ENCODE peak calls at places on chromosome 7, in four cellular contexts. A, Q, E and J are unnamed samples.

GRCh38 chr7:138195207-138195606 is 118.9 kb downstream of the AKR1D1 start:
- DNase-seq in A (no peak), Q (no peak), E (no peak), J (no peak)

GRCh38 chr7:138249975-138250374 is 173.7 kb downstream of the AKR1D1 start:
- DNase-seq in A (no peak), Q (no peak), E (no peak), J (no peak)

GRCh38 chr7:123583821-123584220 is 17.8 kb upstream of the ASB15 start:
- DNase-seq in A (no peak), Q (no peak), E (no peak), J (no peak)

GRCh38 chr7:19939746-19940145 is 166.3 kb upstream of the TMEM196 start:
- DNase-seq in A (no peak), Q (no peak), E (no peak), J (no peak)

GRCh38 chr7:105677395-105677701 is 96.1 kb upstream of the EFCAB10 start:
- DNase-seq in A (no peak), Q (no peak), E (no peak), J (no peak)

GRCh38 chr7:151925446-151926335 is 30.6 kb upstream of the GALNTL5 start:
- DNase-seq in A (no peak), Q (no peak), E (peak; percentile 65), J (no peak)

GRCh38 chr7:150860291-150860977 is 8.1 kb downstream of the AOC1 start:
- DNase-seq in A (no peak), Q (no peak), E (no peak), J (peak; percentile 68)

GRCh38 chr7:44143606-44144250 is 2.6 kb upstream of the MYL7 start:
- DNase-seq in A (no peak), Q (no peak), E (peak; percentile 16), J (peak; percentile 40)

GRCh38 chr7:151424799-151425198 is 15.0 kb upstream of the WDR86 start:
- DNase-seq in A (no peak), Q (no peak), E (no peak), J (no peak)

GRCh38 chr7:33748793-33749192 is 156.5 kb upstream of the BMPER start:
- DNase-seq in A (no peak), Q (no peak), E (no peak), J (no peak)

GRCh38 chr7:46369933-46370654 is 449.0 kb upstream of the IGFBP3 start:
- DNase-seq in A (no peak), Q (no peak), E (no peak), J (no peak)

GRCh38 chr7:151550601-151551286 is 31.0 kb upstream of the RHEB start:
- DNase-seq in A (no peak), Q (no peak), E (no peak), J (no peak)

GRCh38 chr7:41148521-41148951 is 554.4 kb downstream of the INHBA start:
- DNase-seq in A (no peak), Q (no peak), E (no peak), J (no peak)

GRCh38 chr7:39621784-39622411 is 1.5 kb upstream of the RALA start:
- DNase-seq in A (no peak), Q (no peak), E (no peak), J (no peak)

GRCh38 chr7:122619664-122620063 is 79.3 kb downstream of the RNF133 start:
- DNase-seq in A (no peak), Q (no peak), E (no peak), J (no peak)

GRCh38 chr7:152588350-152588749 is 87.6 kb downstream of the XRCC2 start:
- DNase-seq in A (no peak), Q (no peak), E (no peak), J (no peak)

GRCh38 chr7:115332691-115333090 is 410.8 kb downstream of the MDFIC start:
- DNase-seq in A (no peak), Q (no peak), E (no peak), J (no peak)

GRCh38 chr7:50537417-50537816 is 27.8 kb downstream of the DDC start:
- DNase-seq in A (no peak), Q (no peak), E (no peak), J (no peak)

GRCh38 chr7:2863461-2864066 is 19.5 kb upstream of the GNA12 start:
- DNase-seq in A (peak; percentile 61), Q (peak; percentile 37), E (peak; percentile 90), J (peak; percentile 96)

GRCh38 chr7:36456548-36456947 is 66.9 kb downstream of the ANLN start:
- DNase-seq in A (no peak), Q (no peak), E (no peak), J (no peak)

GRCh38 chr7:150918378-150918777 is 59.7 kb downstream of the KCNH2 start:
- DNase-seq in A (no peak), Q (no peak), E (no peak), J (no peak)

GRCh38 chr7:81002471-81002870 is 83.6 kb upstream of the SEMA3C start:
- DNase-seq in A (no peak), Q (no peak), E (no peak), J (no peak)

GRCh38 chr7:47638679-47639306 is 56.9 kb upstream of the TNS3 start:
- DNase-seq in A (no peak), Q (no peak), E (peak; percentile 67), J (no peak)

GRCh38 chr7:150450491-150450992 is at the start of gene GIMAP8:
- DNase-seq in A (no peak), Q (peak; percentile 19), E (peak; percentile 55), J (no peak)

GRCh38 chr7:147722119-147722518 is 868.4 kb upstream of the C7orf33 start:
- DNase-seq in A (no peak), Q (no peak), E (no peak), J (no peak)

GRCh38 chr7:128740996-128741395 is 1.8 kb downstream of the CALU start:
- DNase-seq in A (no peak), Q (no peak), E (peak; percentile 48), J (no peak)

GRCh38 chr7:106167439-106168136 is 55.5 kb upstream of the SYPL1 start:
- DNase-seq in A (no peak), Q (no peak), E (no peak), J (no peak)

GRCh38 chr7:131932271-131932670 is 375.8 kb upstream of the PODXL start:
- DNase-seq in A (no peak), Q (no peak), E (no peak), J (no peak)

GRCh38 chr7:106493041-106493731 is 167.8 kb downstream of the CCDC71L start:
- DNase-seq in A (no peak), Q (no peak), E (no peak), J (no peak)

GRCh38 chr7:116395125-116395791 is 104.3 kb upstream of the CAV2 start:
- DNase-seq in A (no peak), Q (no peak), E (peak; percentile 23), J (no peak)

GRCh38 chr7:123051916-123052315 is 56.4 kb upstream of the TAS2R16 start:
- DNase-seq in A (no peak), Q (no peak), E (no peak), J (no peak)

GRCh38 chr7:41792099-41792498 is 89.2 kb upstream of the INHBA start:
- DNase-seq in A (no peak), Q (no peak), E (no peak), J (no peak)

GRCh38 chr7:120053390-120053961 is 219.5 kb upstream of the KCND2 start:
- DNase-seq in A (no peak), Q (no peak), E (no peak), J (no peak)

GRCh38 chr7:120055300-120055699 is 217.7 kb upstream of the KCND2 start:
- DNase-seq in A (no peak), Q (no peak), E (no peak), J (no peak)

GRCh38 chr7:120052884-120053382 is 220.0 kb upstream of the KCND2 start:
- DNase-seq in A (no peak), Q (no peak), E (peak; percentile 78), J (no peak)

GRCh38 chr7:120054376-120055100 is 218.4 kb upstream of the KCND2 start:
- DNase-seq in A (no peak), Q (no peak), E (no peak), J (no peak)

GRCh38 chr7:120056227-120056626 is 216.7 kb upstream of the KCND2 start:
- DNase-seq in A (no peak), Q (no peak), E (no peak), J (no peak)
- TF ChIP-seq CTCF in A (no peak), Q (no peak), E (no peak), J (no peak)

DNA sequence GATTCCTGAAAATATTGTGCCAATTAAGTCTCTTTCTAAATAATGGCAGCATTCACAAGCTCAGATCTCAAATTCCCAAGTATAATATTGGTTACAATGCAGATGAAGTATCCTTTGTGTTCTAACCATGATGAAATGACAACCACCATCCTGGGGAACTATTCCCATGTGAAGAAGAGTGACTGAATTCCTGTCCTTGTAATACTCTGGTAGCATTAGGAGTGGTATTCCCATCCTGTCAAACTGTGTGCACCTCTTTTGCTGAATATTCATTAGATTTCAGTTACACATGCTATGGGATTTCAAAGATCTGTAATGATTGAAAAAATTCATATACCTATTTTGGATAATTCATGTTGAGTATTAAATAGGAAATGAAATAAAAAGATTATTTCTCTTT is 86.1 kb upstream of the SMIM30 start:
- DNase-seq in A (no peak), Q (no peak), E (no peak), J (no peak)
- TF ChIP-seq CTCF in A (no peak), Q (no peak), E (no peak), J (no peak)

GRCh38 chr7:143901710-143902587 is at the start of gene TCAF1:
- DNase-seq in A (peak; percentile 91), Q (peak; percentile 76), E (peak; percentile 94), J (peak; percentile 96)
- TF ChIP-seq CTCF in A (peak; percentile 42), Q (no peak), E (no peak), J (no peak)

DNA sequence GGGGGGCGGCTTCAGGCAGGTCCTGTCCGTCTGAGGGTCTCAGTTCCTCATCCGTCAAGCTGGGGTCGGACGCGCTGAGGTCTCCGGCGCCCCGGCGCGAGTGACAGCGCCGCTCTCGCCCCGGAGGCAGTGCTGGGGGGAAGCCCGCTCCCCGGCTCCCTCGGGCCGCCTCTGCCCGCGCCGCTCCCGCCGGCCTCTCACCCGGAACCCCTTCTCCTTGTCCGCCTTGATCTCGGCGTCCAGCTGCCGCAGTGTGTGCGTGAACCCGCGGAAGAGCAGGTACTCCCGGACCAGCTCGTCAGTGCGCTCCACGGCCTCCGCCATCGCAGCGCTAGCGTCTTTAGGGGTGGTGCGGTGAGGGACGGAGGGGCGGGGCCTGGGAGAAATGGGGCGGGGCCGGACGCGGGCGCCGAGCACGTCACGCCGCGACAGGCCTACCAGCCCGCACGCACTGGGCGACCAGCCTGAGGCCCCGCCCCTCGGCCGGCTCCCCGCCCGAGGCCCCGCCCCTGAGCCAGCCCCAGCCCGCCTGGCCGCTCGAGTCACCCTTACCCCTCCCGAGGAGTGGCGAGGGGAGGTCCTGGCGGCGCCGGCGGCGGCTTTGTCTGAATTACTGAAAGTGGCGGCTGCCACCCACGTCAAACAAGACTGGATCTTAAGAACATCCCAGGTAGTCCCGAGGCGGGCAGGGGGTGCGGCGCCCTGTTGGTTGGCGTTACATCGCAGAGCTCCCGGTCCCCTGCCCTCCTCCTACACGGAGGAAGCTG is at the start of gene WDR91:
- DNase-seq in A (peak; percentile 93), Q (peak; percentile 75), E (peak; percentile 93), J (peak; percentile 98)
- TF ChIP-seq CTCF in A (no peak), Q (no peak), E (no peak), J (no peak)

GRCh38 chr7:154613811-154614210 is 389.1 kb downstream of the PAXIP1 start:
- DNase-seq in A (no peak), Q (no peak), E (no peak), J (no peak)
- TF ChIP-seq CTCF in A (no peak), Q (no peak), E (no peak), J (no peak)